ENCODE peak calls at places on chromosomes 1 and 21, in four cellular contexts. L is lower lobe of right lung, R is SJSA1, U is pancreas. I is an unnamed sample.

GRCh38 chr1:247456024-247456423 is 1.9 kb downstream of the OR2B11 start:
- DNase-seq in L (no peak), R (no peak), U (no peak), I (no peak)

GRCh38 chr1:54125671-54126070 is 27.1 kb downstream of the CDCP2 start:
- DNase-seq in L (no peak), R (no peak), U (peak), I (no peak)

GRCh38 chr1:37676281-37677243 is 15.8 kb upstream of the CDCA8 start:
- DNase-seq in L (no peak), R (no peak), U (no peak), I (no peak)

GRCh38 chr1:203702130-203702577 is 62.8 kb upstream of the LAX1 start:
- DNase-seq in L (no peak), R (peak), U (peak), I (no peak)

GRCh38 chr1:202835548-202836072 is 24.9 kb downstream of the PCAT6 start:
- DNase-seq in L (no peak), R (no peak), U (no peak), I (no peak)

GRCh38 chr1:200488375-200489165 is 78.7 kb upstream of the ZNF281 start:
- DNase-seq in L (no peak), R (peak), U (peak), I (peak)

GRCh38 chr1:26408604-26409003 is 2.0 kb upstream of the LIN28A start:
- DNase-seq in L (peak), R (peak), U (peak), I (no peak)

GRCh38 chr1:63022319-63022718 is 238.4 kb downstream of the ATG4C start:
- DNase-seq in L (no peak), R (no peak), U (no peak), I (no peak)

GRCh38 chr1:145947551-145947950 is 10.3 kb downstream of the LIX1L start:
- DNase-seq in L (no peak), R (no peak), U (no peak), I (no peak)

GRCh38 chr1:84754376-84754672 is 64.1 kb upstream of the SSX2IP start:
- DNase-seq in L (no peak), R (no peak), U (no peak), I (no peak)

GRCh38 chr1:168320805-168321577 is 40.3 kb downstream of the TBX19 start:
- DNase-seq in L (no peak), R (peak), U (no peak), I (peak)

GRCh38 chr1:31335007-31335406 is 37.9 kb downstream of the FABP3 start:
- DNase-seq in L (no peak), R (no peak), U (no peak), I (no peak)

GRCh38 chr1:246699095-246699735 is 25.0 kb upstream of the SCCPDH start:
- DNase-seq in L (peak), R (peak), U (peak), I (peak)

GRCh38 chr1:209743145-209743482 is 12.7 kb upstream of the TRAF3IP3 start:
- DNase-seq in L (no peak), R (no peak), U (peak), I (no peak)

GRCh38 chr1:45302505-45303331 is 24.0 kb upstream of the HPDL start:
- DNase-seq in L (no peak), R (no peak), U (peak), I (no peak)

GRCh38 chr1:209607795-209608178 is 24.3 kb downstream of the CAMK1G start:
- DNase-seq in L (no peak), R (no peak), U (no peak), I (no peak)

GRCh38 chr1:53134961-53135734 is 7.3 kb downstream of the SLC1A7 start:
- DNase-seq in L (no peak), R (peak), U (no peak), I (no peak)

GRCh38 chr1:54456921-54457529 is 50.8 kb upstream of the SSBP3 start:
- DNase-seq in L (no peak), R (no peak), U (no peak), I (no peak)

GRCh38 chr1:64245495-64245894 is 42.1 kb downstream of the UBE2U start:
- DNase-seq in L (no peak), R (no peak), U (peak), I (no peak)

GRCh38 chr1:10192263-10192662 is 18.1 kb upstream of the KIF1B start:
- DNase-seq in L (no peak), R (no peak), U (no peak), I (no peak)
- H3K4me3 ChIP-seq in L (no peak), R (no peak), U (no peak), I (no peak)

DNA sequence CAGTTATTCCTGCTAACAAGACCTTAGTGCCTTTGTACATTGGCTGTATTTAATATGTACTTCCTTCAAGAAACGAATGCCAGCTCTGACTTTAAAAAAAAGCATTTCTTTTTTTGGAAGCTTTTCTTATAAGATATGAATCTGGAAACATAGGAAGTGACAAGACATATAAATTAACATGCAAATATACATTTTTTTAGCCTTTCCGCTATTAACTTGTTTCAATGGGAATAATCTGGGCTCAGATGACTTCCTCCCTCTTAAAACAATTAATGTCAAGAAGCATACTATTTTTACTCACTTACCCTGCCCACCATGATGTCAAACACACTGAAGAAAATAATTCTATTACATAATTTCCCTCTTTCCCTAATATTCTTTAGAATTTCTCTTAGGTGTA is 1.4 kb downstream of the DENND1B start:
- DNase-seq in L (no peak), R (no peak), U (no peak), I (no peak)
- H3K4me3 ChIP-seq in L (peak), R (peak), U (peak), I (peak)

GRCh38 chr1:234720709-234721436 is 110.9 kb upstream of the IRF2BP2 start:
- DNase-seq in L (no peak), R (no peak), U (no peak), I (no peak)

GRCh38 chr1:234724517-234725176 is 114.7 kb upstream of the IRF2BP2 start:
- DNase-seq in L (peak), R (no peak), U (peak), I (no peak)

GRCh38 chr1:234722267-234722704 is 112.3 kb upstream of the IRF2BP2 start:
- DNase-seq in L (no peak), R (no peak), U (no peak), I (no peak)

GRCh38 chr1:234721476-234722266 is 111.7 kb upstream of the IRF2BP2 start:
- DNase-seq in L (no peak), R (peak), U (peak), I (no peak)

GRCh38 chr1:234722904-234723588 is 113.1 kb upstream of the IRF2BP2 start:
- DNase-seq in L (no peak), R (peak), U (peak), I (peak)
- H3K4me3 ChIP-seq in L (peak), R (no peak), U (no peak), I (no peak)

DNA sequence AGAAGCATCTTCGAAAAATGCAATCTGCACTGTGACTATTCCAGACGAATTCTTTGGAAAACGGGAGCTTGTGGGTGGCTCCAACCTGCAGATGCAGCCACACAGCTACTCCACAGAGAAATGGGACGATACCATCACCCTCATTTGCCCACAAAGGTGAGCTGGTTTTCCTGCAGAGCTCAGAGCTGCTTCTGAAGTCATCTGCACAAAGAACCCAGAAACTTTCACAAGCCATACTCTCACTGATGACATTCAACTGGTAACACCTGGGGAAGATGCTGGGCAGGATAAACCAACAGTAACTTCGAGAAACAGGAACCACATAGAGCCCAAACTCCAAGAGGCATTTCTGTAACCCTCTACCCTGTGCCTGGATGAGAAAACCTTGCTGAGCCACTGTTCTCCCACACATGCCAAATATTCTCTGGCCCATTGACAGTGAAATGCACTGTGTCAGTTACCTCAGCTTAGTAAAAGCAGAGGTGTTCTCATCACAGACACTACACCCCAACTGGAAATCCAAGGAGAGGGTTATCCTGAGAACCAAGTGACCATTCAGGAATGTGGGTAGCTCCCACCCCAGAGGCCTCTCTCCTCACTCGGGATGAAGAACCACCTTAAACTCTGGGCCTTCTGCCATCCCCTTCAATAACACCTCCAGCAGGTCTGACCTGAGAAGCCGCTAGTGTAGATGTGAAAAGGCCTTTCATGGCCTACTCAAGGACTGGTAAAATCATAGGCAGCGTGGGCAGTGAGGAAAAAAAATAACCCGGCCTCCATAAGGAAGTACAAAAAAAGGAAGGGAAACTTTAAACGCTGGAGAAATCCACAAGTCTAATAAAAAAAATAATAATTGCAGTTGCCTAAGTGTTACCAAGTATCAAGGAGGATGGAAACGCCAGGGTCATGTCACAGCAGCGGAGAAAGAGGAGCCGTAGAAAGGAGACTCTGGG is 56.7 kb downstream of the HSF2BP start:
- DNase-seq in L (no peak), R (no peak), U (no peak), I (no peak)
- H3K4me3 ChIP-seq in L (no peak), R (no peak), U (no peak), I (no peak)

DNA sequence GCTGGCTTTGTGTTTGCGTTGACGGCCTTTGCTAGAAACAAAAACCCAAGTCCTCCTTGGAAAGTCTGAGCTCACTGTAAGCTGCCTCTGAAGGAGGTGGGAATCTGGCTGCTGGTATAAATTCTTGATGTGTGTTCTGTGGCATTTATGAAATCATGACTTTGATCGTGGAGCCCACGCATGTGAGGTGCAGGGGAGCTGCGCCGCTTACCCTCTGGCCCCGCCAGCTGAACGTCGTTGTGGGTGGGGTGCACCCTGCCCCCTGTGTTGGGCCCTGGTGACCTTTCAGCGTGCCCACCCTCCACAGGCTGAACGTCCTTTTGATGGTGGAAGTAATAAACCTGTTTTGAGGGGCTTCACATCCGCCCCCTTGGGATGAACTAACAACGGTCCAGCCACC is 21.2 kb upstream of the DIP2A start:
- DNase-seq in L (peak), R (no peak), U (no peak), I (no peak)
- H3K4me3 ChIP-seq in L (no peak), R (no peak), U (no peak), I (no peak)

DNA sequence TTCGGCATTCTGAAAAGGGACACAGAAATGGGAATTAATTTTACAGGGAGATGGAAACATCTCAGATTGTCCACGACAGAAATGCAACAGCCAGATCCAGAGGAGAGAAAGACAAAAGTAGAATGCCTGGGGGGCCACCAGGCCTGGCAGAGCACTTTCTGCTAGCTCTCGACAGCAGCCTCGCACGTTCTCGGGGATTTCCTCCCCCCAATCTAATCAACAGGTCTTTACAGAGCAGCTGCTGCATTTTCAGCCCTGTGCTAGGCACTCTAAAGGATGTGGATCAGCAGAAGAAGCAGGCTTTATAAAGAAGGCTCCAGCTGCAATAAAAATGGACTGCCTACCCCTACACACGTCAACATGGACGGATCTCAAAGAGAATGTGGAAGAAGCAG is 10.6 kb downstream of the CSRP1 start:
- DNase-seq in L (no peak), R (no peak), U (no peak), I (no peak)
- H3K4me3 ChIP-seq in L (no peak), R (no peak), U (no peak), I (no peak)

GRCh38 chr1:243481101-243481500 is 225.3 kb downstream of the SDCCAG8 start:
- DNase-seq in L (no peak), R (no peak), U (no peak), I (no peak)

GRCh38 chr1:243483952-243484351 is 228.1 kb downstream of the SDCCAG8 start:
- DNase-seq in L (no peak), R (no peak), U (no peak), I (no peak)

GRCh38 chr1:243487036-243487648 is 231.3 kb downstream of the SDCCAG8 start:
- DNase-seq in L (no peak), R (no peak), U (no peak), I (no peak)

GRCh38 chr1:243483084-243483845 is 227.4 kb downstream of the SDCCAG8 start:
- DNase-seq in L (no peak), R (no peak), U (no peak), I (no peak)

DNA sequence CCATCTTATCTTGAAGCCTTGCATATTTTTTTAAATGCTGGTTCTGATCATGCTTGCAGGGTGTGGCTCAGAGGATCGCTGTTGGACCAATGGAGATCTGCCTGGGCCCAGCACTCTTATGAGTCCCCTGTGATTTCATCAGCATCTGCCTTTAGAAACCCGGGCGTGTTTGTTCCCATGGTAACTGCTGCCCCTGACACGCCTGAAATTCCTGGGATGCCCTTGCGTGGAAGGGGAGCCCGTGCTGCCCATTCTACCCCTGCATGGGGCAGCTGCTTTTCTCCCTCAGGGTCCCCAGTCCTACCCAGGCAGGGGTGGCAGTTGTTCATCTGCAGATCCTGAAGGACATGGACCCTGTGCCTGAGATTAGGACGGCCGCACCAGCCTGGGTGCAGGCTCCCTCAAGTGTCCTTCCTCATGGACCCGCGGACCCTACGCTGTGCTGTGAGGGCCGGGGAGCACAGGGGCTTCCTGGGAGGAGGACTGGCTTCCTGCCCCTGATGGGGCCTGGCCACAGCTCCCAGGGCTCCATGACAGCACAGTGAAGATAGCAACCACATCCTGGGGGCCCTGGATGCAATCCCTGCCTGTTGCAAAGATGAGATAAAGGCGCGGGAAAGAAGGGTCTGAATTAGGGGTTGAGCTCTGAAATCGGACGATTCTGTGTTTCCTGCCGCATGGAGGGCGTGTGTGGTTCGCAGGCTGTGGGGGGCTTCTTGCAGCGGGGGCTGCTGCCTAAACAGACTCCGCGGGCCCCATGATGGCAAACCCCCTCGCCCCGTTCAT is 226.6 kb downstream of the SDCCAG8 start:
- DNase-seq in L (no peak), R (no peak), U (no peak), I (no peak)
- H3K4me3 ChIP-seq in L (peak), R (no peak), U (peak), I (peak)

GRCh38 chr1:165841582-165842362 is 14.4 kb downstream of the UCK2 start:
- DNase-seq in L (no peak), R (no peak), U (no peak), I (no peak)
- H3K4me3 ChIP-seq in L (no peak), R (no peak), U (no peak), I (no peak)

DNA sequence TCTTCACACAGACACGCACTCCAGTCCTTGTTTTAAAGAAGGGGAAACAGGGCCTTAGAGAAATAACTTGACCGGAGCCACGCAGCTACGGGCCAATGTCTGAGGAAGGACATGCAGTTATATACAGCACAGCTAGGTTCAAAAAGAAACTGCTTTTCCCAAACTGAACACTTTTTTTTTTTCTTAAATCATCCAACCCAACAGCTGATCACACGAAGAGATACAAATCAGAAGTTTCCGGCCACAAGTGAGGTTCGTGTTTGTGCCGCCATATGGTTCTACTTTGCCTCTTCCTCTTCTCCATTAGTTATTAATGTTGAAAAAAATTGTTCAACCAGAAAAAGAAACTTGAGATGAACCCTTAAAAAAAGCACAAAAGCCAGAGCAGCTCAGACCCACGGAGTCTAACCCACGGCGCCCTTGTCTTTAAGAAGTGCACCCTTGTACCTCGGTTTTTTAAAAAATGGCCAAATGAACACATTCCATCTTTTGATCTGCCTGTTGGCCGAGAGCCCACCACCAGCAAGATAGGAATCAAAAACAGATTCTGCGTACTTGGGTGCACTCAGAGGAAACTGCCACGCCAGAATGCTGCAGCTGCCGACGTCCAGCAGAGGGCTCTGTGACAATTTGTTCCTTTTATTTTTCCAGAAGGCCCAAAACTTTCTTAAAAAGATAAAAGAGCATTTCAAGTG is 78.9 kb downstream of the SLC66A1 start:
- DNase-seq in L (no peak), R (no peak), U (peak), I (no peak)
- H3K4me3 ChIP-seq in L (peak), R (no peak), U (no peak), I (no peak)

DNA sequence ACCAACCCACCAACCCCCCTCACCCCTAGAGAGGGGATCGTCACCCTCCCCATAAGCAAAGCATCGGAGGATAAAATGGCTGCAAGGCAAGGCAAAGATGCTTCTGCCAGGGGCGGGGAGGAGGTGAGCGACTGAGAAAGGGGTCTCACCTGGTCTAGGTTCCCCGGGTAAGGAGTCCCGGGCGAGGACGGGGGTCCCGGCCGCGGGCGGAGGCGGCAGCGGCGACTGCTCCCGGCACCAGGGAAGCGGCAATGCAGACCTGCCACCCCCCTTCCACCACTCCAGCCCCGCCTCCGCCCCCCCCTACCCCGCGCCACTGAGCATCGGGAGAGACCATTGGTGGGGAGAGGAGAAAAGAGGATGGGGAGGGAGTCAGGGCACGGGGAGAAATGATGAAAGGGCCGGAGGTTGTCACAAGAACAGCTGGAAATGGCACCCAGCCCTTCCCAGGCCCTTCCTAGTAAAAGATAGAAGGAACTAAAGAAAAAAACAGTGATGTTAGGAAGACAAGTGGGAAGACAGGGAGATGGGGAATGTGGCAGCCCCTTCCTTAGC is at the start of gene SV2A:
- DNase-seq in L (no peak), R (no peak), U (no peak), I (no peak)
- H3K4me3 ChIP-seq in L (peak), R (peak), U (peak), I (peak)

I was measured in kidney epithelial cell.